ENCODE peak calls at places on chromosomes 11 and 22, in nine cellular contexts. One of them, this sample, is unnamed.

GRCh38 chr22:27032121-27032761 is 374.9 kb downstream of the MIAT start:
- DNase-seq in amniotic stem cell: no peak
- DNase-seq in NCI-H2107: no peak
- DNase-seq in SK-N-DZ: no peak
- DNase-seq in T-helper 1 cell: no peak
- DNase-seq in activated T-cell treated with anti-CD3 and anti-CD28 coated beads, Interleukin-2, amount 50 U/mL, for 4 hours: no peak
- DNase-seq in transverse colon: no peak
- DNase-seq in stimulated activated CD8-positive, alpha-beta memory T cell treated with anti-CD3 and anti-CD28 coated beads, Interleukin-12 subunit alpha, Interleukin-12 subunit beta, amount 100 ng/mL, for 4 hours: no peak
- DNase-seq in GM23248: peak; percentile 27
- DNase-seq in this sample: no peak

GRCh38 chr22:26406118-26406517 is 22.9 kb upstream of the ASPHD2 start:
- DNase-seq in stimulated activated CD8-positive, alpha-beta memory T cell treated with anti-CD3 and anti-CD28 coated beads, Interleukin-12 subunit alpha, Interleukin-12 subunit beta, amount 100 ng/mL, for 4 hours: no peak
- DNase-seq in SK-N-DZ: no peak
- DNase-seq in GM23248: peak; percentile 32
- DNase-seq in transverse colon: no peak
- DNase-seq in T-helper 1 cell: no peak
- DNase-seq in activated T-cell treated with anti-CD3 and anti-CD28 coated beads, Interleukin-2, amount 50 U/mL, for 4 hours: no peak
- DNase-seq in NCI-H2107: no peak
- DNase-seq in amniotic stem cell: no peak
- DNase-seq in this sample: no peak

GRCh38 chr22:24117942-24118341 is 63.3 kb upstream of the SUSD2 start:
- DNase-seq in activated T-cell treated with anti-CD3 and anti-CD28 coated beads, Interleukin-2, amount 50 U/mL, for 4 hours: no peak
- DNase-seq in SK-N-DZ: no peak
- DNase-seq in GM23248: no peak
- DNase-seq in transverse colon: no peak
- DNase-seq in T-helper 1 cell: no peak
- DNase-seq in stimulated activated CD8-positive, alpha-beta memory T cell treated with anti-CD3 and anti-CD28 coated beads, Interleukin-12 subunit alpha, Interleukin-12 subunit beta, amount 100 ng/mL, for 4 hours: no peak
- DNase-seq in amniotic stem cell: no peak
- DNase-seq in NCI-H2107: no peak
- DNase-seq in this sample: no peak

GRCh38 chr11:76657824-76658170 is 12.8 kb downstream of the LRRC32 start:
- DNase-seq in GM23248: no peak
- DNase-seq in transverse colon: no peak
- DNase-seq in stimulated activated CD8-positive, alpha-beta memory T cell treated with anti-CD3 and anti-CD28 coated beads, Interleukin-12 subunit alpha, Interleukin-12 subunit beta, amount 100 ng/mL, for 4 hours: no peak
- DNase-seq in activated T-cell treated with anti-CD3 and anti-CD28 coated beads, Interleukin-2, amount 50 U/mL, for 4 hours: no peak
- DNase-seq in T-helper 1 cell: no peak
- DNase-seq in SK-N-DZ: no peak
- DNase-seq in NCI-H2107: no peak
- DNase-seq in amniotic stem cell: no peak
- DNase-seq in this sample: no peak

GRCh38 chr11:117366183-117366582 is 38.5 kb downstream of the CEP164 start:
- DNase-seq in amniotic stem cell: no peak
- DNase-seq in T-helper 1 cell: no peak
- DNase-seq in NCI-H2107: no peak
- DNase-seq in GM23248: no peak
- DNase-seq in SK-N-DZ: no peak
- DNase-seq in transverse colon: no peak
- DNase-seq in stimulated activated CD8-positive, alpha-beta memory T cell treated with anti-CD3 and anti-CD28 coated beads, Interleukin-12 subunit alpha, Interleukin-12 subunit beta, amount 100 ng/mL, for 4 hours: no peak
- DNase-seq in activated T-cell treated with anti-CD3 and anti-CD28 coated beads, Interleukin-2, amount 50 U/mL, for 4 hours: no peak
- DNase-seq in this sample: no peak

GRCh38 chr11:62439785-62440602 is 21.2 kb downstream of the SCGB1A1 start:
- DNase-seq in NCI-H2107: no peak
- DNase-seq in SK-N-DZ: no peak
- DNase-seq in T-helper 1 cell: no peak
- DNase-seq in amniotic stem cell: no peak
- DNase-seq in transverse colon: no peak
- DNase-seq in activated T-cell treated with anti-CD3 and anti-CD28 coated beads, Interleukin-2, amount 50 U/mL, for 4 hours: no peak
- DNase-seq in GM23248: peak; percentile 83
- DNase-seq in stimulated activated CD8-positive, alpha-beta memory T cell treated with anti-CD3 and anti-CD28 coated beads, Interleukin-12 subunit alpha, Interleukin-12 subunit beta, amount 100 ng/mL, for 4 hours: no peak
- DNase-seq in this sample: no peak

GRCh38 chr11:48006301-48006992 is 26.1 kb downstream of the PTPRJ start:
- DNase-seq in amniotic stem cell: peak; percentile 39
- DNase-seq in SK-N-DZ: no peak
- DNase-seq in transverse colon: no peak
- DNase-seq in GM23248: peak; percentile 90
- DNase-seq in NCI-H2107: no peak
- DNase-seq in T-helper 1 cell: no peak
- DNase-seq in activated T-cell treated with anti-CD3 and anti-CD28 coated beads, Interleukin-2, amount 50 U/mL, for 4 hours: no peak
- DNase-seq in stimulated activated CD8-positive, alpha-beta memory T cell treated with anti-CD3 and anti-CD28 coated beads, Interleukin-12 subunit alpha, Interleukin-12 subunit beta, amount 100 ng/mL, for 4 hours: no peak
- DNase-seq in this sample: no peak

GRCh38 chr11:102313225-102313940 is 3.9 kb upstream of the BIRC3 start:
- DNase-seq in SK-N-DZ: no peak
- DNase-seq in T-helper 1 cell: no peak
- DNase-seq in activated T-cell treated with anti-CD3 and anti-CD28 coated beads, Interleukin-2, amount 50 U/mL, for 4 hours: no peak
- DNase-seq in stimulated activated CD8-positive, alpha-beta memory T cell treated with anti-CD3 and anti-CD28 coated beads, Interleukin-12 subunit alpha, Interleukin-12 subunit beta, amount 100 ng/mL, for 4 hours: no peak
- DNase-seq in amniotic stem cell: no peak
- DNase-seq in NCI-H2107: no peak
- DNase-seq in transverse colon: no peak
- DNase-seq in GM23248: no peak
- DNase-seq in this sample: no peak

GRCh38 chr22:26194877-26195276 is 25.6 kb downstream of the SEZ6L start:
- DNase-seq in SK-N-DZ: no peak
- DNase-seq in transverse colon: no peak
- DNase-seq in stimulated activated CD8-positive, alpha-beta memory T cell treated with anti-CD3 and anti-CD28 coated beads, Interleukin-12 subunit alpha, Interleukin-12 subunit beta, amount 100 ng/mL, for 4 hours: no peak
- DNase-seq in GM23248: no peak
- DNase-seq in NCI-H2107: no peak
- DNase-seq in amniotic stem cell: no peak
- DNase-seq in activated T-cell treated with anti-CD3 and anti-CD28 coated beads, Interleukin-2, amount 50 U/mL, for 4 hours: no peak
- DNase-seq in T-helper 1 cell: no peak
- DNase-seq in this sample: no peak

GRCh38 chr11:16615480-16615879 is 123.0 kb upstream of the C11orf58 start:
- DNase-seq in stimulated activated CD8-positive, alpha-beta memory T cell treated with anti-CD3 and anti-CD28 coated beads, Interleukin-12 subunit alpha, Interleukin-12 subunit beta, amount 100 ng/mL, for 4 hours: no peak
- DNase-seq in SK-N-DZ: no peak
- DNase-seq in activated T-cell treated with anti-CD3 and anti-CD28 coated beads, Interleukin-2, amount 50 U/mL, for 4 hours: no peak
- DNase-seq in GM23248: no peak
- DNase-seq in amniotic stem cell: no peak
- DNase-seq in transverse colon: no peak
- DNase-seq in NCI-H2107: no peak
- DNase-seq in T-helper 1 cell: no peak
- DNase-seq in this sample: no peak

GRCh38 chr11:122439911-122440782 is 215.4 kb upstream of the UBASH3B start:
- DNase-seq in transverse colon: no peak
- DNase-seq in GM23248: peak; percentile 72
- DNase-seq in activated T-cell treated with anti-CD3 and anti-CD28 coated beads, Interleukin-2, amount 50 U/mL, for 4 hours: no peak
- DNase-seq in stimulated activated CD8-positive, alpha-beta memory T cell treated with anti-CD3 and anti-CD28 coated beads, Interleukin-12 subunit alpha, Interleukin-12 subunit beta, amount 100 ng/mL, for 4 hours: no peak
- DNase-seq in amniotic stem cell: no peak
- DNase-seq in NCI-H2107: no peak
- DNase-seq in T-helper 1 cell: no peak
- DNase-seq in SK-N-DZ: no peak
- DNase-seq in this sample: peak; percentile 85

GRCh38 chr11:19984048-19984742 is 176.1 kb downstream of the DBX1 start:
- DNase-seq in activated T-cell treated with anti-CD3 and anti-CD28 coated beads, Interleukin-2, amount 50 U/mL, for 4 hours: no peak
- DNase-seq in GM23248: no peak
- DNase-seq in T-helper 1 cell: no peak
- DNase-seq in amniotic stem cell: no peak
- DNase-seq in SK-N-DZ: no peak
- DNase-seq in stimulated activated CD8-positive, alpha-beta memory T cell treated with anti-CD3 and anti-CD28 coated beads, Interleukin-12 subunit alpha, Interleukin-12 subunit beta, amount 100 ng/mL, for 4 hours: no peak
- DNase-seq in NCI-H2107: no peak
- DNase-seq in transverse colon: no peak
- DNase-seq in this sample: no peak

GRCh38 chr11:75246673-75247350 is 6.2 kb downstream of the TPBGL start:
- DNase-seq in activated T-cell treated with anti-CD3 and anti-CD28 coated beads, Interleukin-2, amount 50 U/mL, for 4 hours: no peak
- DNase-seq in stimulated activated CD8-positive, alpha-beta memory T cell treated with anti-CD3 and anti-CD28 coated beads, Interleukin-12 subunit alpha, Interleukin-12 subunit beta, amount 100 ng/mL, for 4 hours: no peak
- DNase-seq in transverse colon: no peak
- DNase-seq in SK-N-DZ: no peak
- DNase-seq in NCI-H2107: no peak
- DNase-seq in amniotic stem cell: no peak
- DNase-seq in T-helper 1 cell: peak; percentile 2
- DNase-seq in GM23248: no peak
- DNase-seq in this sample: no peak

GRCh38 chr11:57474017-57474750 is 13.9 kb downstream of the RTN4RL2 start:
- DNase-seq in T-helper 1 cell: no peak
- DNase-seq in SK-N-DZ: no peak
- DNase-seq in NCI-H2107: no peak
- DNase-seq in activated T-cell treated with anti-CD3 and anti-CD28 coated beads, Interleukin-2, amount 50 U/mL, for 4 hours: no peak
- DNase-seq in stimulated activated CD8-positive, alpha-beta memory T cell treated with anti-CD3 and anti-CD28 coated beads, Interleukin-12 subunit alpha, Interleukin-12 subunit beta, amount 100 ng/mL, for 4 hours: no peak
- DNase-seq in GM23248: peak; percentile 32
- DNase-seq in amniotic stem cell: no peak
- DNase-seq in transverse colon: no peak
- DNase-seq in this sample: no peak

GRCh38 chr11:124758355-124759267 is 3.5 kb downstream of the ESAM start:
- DNase-seq in GM23248: peak; percentile 80
- DNase-seq in activated T-cell treated with anti-CD3 and anti-CD28 coated beads, Interleukin-2, amount 50 U/mL, for 4 hours: peak; percentile 55
- DNase-seq in amniotic stem cell: peak; percentile 15
- DNase-seq in NCI-H2107: no peak
- DNase-seq in transverse colon: peak; percentile 91
- DNase-seq in T-helper 1 cell: peak; percentile 48
- DNase-seq in stimulated activated CD8-positive, alpha-beta memory T cell treated with anti-CD3 and anti-CD28 coated beads, Interleukin-12 subunit alpha, Interleukin-12 subunit beta, amount 100 ng/mL, for 4 hours: no peak
- DNase-seq in SK-N-DZ: peak; percentile 73
- DNase-seq in this sample: peak; percentile 73

GRCh38 chr11:125148743-125149142 is 15.8 kb upstream of the PKNOX2 start:
- DNase-seq in amniotic stem cell: no peak
- DNase-seq in T-helper 1 cell: no peak
- DNase-seq in stimulated activated CD8-positive, alpha-beta memory T cell treated with anti-CD3 and anti-CD28 coated beads, Interleukin-12 subunit alpha, Interleukin-12 subunit beta, amount 100 ng/mL, for 4 hours: no peak
- DNase-seq in activated T-cell treated with anti-CD3 and anti-CD28 coated beads, Interleukin-2, amount 50 U/mL, for 4 hours: no peak
- DNase-seq in SK-N-DZ: no peak
- DNase-seq in NCI-H2107: no peak
- DNase-seq in GM23248: no peak
- DNase-seq in transverse colon: no peak
- DNase-seq in this sample: no peak

GRCh38 chr11:36241512-36241911 is 47.7 kb downstream of the COMMD9 start:
- DNase-seq in GM23248: no peak
- DNase-seq in activated T-cell treated with anti-CD3 and anti-CD28 coated beads, Interleukin-2, amount 50 U/mL, for 4 hours: no peak
- DNase-seq in SK-N-DZ: no peak
- DNase-seq in T-helper 1 cell: no peak
- DNase-seq in transverse colon: no peak
- DNase-seq in NCI-H2107: no peak
- DNase-seq in amniotic stem cell: no peak
- DNase-seq in stimulated activated CD8-positive, alpha-beta memory T cell treated with anti-CD3 and anti-CD28 coated beads, Interleukin-12 subunit alpha, Interleukin-12 subunit beta, amount 100 ng/mL, for 4 hours: no peak
- DNase-seq in this sample: no peak

GRCh38 chr11:71971676-71972075 is 27.0 kb upstream of the IL18BP start:
- DNase-seq in T-helper 1 cell: no peak
- DNase-seq in NCI-H2107: no peak
- DNase-seq in GM23248: no peak
- DNase-seq in transverse colon: no peak
- DNase-seq in amniotic stem cell: no peak
- DNase-seq in activated T-cell treated with anti-CD3 and anti-CD28 coated beads, Interleukin-2, amount 50 U/mL, for 4 hours: no peak
- DNase-seq in SK-N-DZ: no peak
- DNase-seq in stimulated activated CD8-positive, alpha-beta memory T cell treated with anti-CD3 and anti-CD28 coated beads, Interleukin-12 subunit alpha, Interleukin-12 subunit beta, amount 100 ng/mL, for 4 hours: no peak
- DNase-seq in this sample: no peak

GRCh38 chr22:38938925-38939324 is 18.5 kb upstream of the APOBEC3A start:
- DNase-seq in stimulated activated CD8-positive, alpha-beta memory T cell treated with anti-CD3 and anti-CD28 coated beads, Interleukin-12 subunit alpha, Interleukin-12 subunit beta, amount 100 ng/mL, for 4 hours: no peak
- DNase-seq in GM23248: no peak
- DNase-seq in SK-N-DZ: no peak
- DNase-seq in NCI-H2107: no peak
- DNase-seq in T-helper 1 cell: no peak
- DNase-seq in transverse colon: no peak
- DNase-seq in activated T-cell treated with anti-CD3 and anti-CD28 coated beads, Interleukin-2, amount 50 U/mL, for 4 hours: no peak
- DNase-seq in amniotic stem cell: no peak
- DNase-seq in this sample: no peak

This sample was measured in adrenal gland.